ENCODE peak calls at places on chromosomes 12 and 14, in five cellular contexts. H is EH, R is RWPE1, Q is endothelial cell, I is cardiac septum. C is an unnamed sample.

GRCh38 chr14:93674343-93674742 is 113.9 kb downstream of the PRIMA1 start:
- DNase-seq in H (no peak), R (no peak), Q (no peak), I (no peak), C (no peak)

GRCh38 chr12:8127138-8127537 is 3.7 kb downstream of the CLEC4A start:
- DNase-seq in H (no peak), R (no peak), Q (no peak), I (no peak), C (no peak)

GRCh38 chr12:26373606-26374495 is 178.5 kb downstream of the SSPN start:
- DNase-seq in H (no peak), R (peak), Q (no peak), I (no peak), C (no peak)

GRCh38 chr14:24060443-24060842 is 8.6 kb downstream of the CARMIL3 start:
- DNase-seq in H (no peak), R (no peak), Q (no peak), I (no peak), C (no peak)

GRCh38 chr14:105397350-105397931 is 897 bp upstream of the TEX22 start:
- DNase-seq in H (no peak), R (no peak), Q (no peak), I (no peak), C (no peak)

GRCh38 chr14:59208224-59208814 is 19.9 kb downstream of the DAAM1 start:
- DNase-seq in H (peak), R (peak), Q (no peak), I (no peak), C (no peak)

GRCh38 chr12:51897181-51897580 is 9.3 kb downstream of the ANKRD33 start:
- DNase-seq in H (peak), R (no peak), Q (no peak), I (no peak), C (no peak)

GRCh38 chr12:101051901-101052550 is 158.0 kb downstream of the SLC5A8 start:
- DNase-seq in H (peak), R (peak), Q (no peak), I (no peak), C (no peak)

GRCh38 chr12:69821441-69822204 is 3.4 kb upstream of the MYRFL start:
- DNase-seq in H (peak), R (peak), Q (no peak), I (no peak), C (no peak)

GRCh38 chr12:91219511-91219910 is 36.9 kb upstream of the DCN start:
- DNase-seq in H (peak), R (no peak), Q (no peak), I (no peak), C (no peak)

GRCh38 chr12:47311514-47311913 is 231.8 kb upstream of the AMIGO2 start:
- DNase-seq in H (no peak), R (no peak), Q (no peak), I (no peak), C (no peak)

GRCh38 chr14:23186913-23187654 is 3.6 kb upstream of the SLC7A8 start:
- DNase-seq in H (peak), R (peak), Q (peak), I (no peak), C (no peak)

GRCh38 chr12:91948504-91948903 is 197.1 kb downstream of the BTG1 start:
- DNase-seq in H (no peak), R (no peak), Q (no peak), I (no peak), C (no peak)

GRCh38 chr14:23984891-23985607 is 3.7 kb upstream of the DHRS4L2 start:
- DNase-seq in H (peak), R (peak), Q (no peak), I (no peak), C (no peak)

GRCh38 chr14:33728010-33728498 is 222.8 kb downstream of the EGLN3 start:
- DNase-seq in H (no peak), R (no peak), Q (no peak), I (no peak), C (no peak)

GRCh38 chr12:32983968-32984367 is 87.4 kb upstream of the PKP2 start:
- DNase-seq in H (no peak), R (no peak), Q (no peak), I (no peak), C (no peak)

GRCh38 chr14:105864651-105865265 is 338.4 kb downstream of the TMEM121 start:
- DNase-seq in H (no peak), R (no peak), Q (no peak), I (peak), C (no peak)

GRCh38 chr14:74500417-74501134 is 7.0 kb downstream of the ISCA2 start:
- DNase-seq in H (no peak), R (no peak), Q (peak), I (no peak), C (no peak)

GRCh38 chr12:47178014-47178413 is 98.3 kb upstream of the AMIGO2 start:
- DNase-seq in H (no peak), R (no peak), Q (no peak), I (no peak), C (no peak)

GRCh38 chr14:91361236-91361811 is 56.3 kb downstream of the CCDC88C start:
- DNase-seq in H (no peak), R (peak), Q (no peak), I (no peak), C (no peak)

GRCh38 chr14:77062261-77062660 is 33.8 kb upstream of the IRF2BPL start:
- DNase-seq in H (no peak), R (no peak), Q (no peak), I (peak), C (no peak)

GRCh38 chr12:21925296-21925913 is 15.8 kb downstream of the ABCC9 start:
- DNase-seq in H (peak), R (no peak), Q (no peak), I (no peak), C (no peak)

GRCh38 chr12:109020750-109021380 is at the start of gene SVOP:
- DNase-seq in H (peak), R (peak), Q (peak), I (peak), C (peak)

GRCh38 chr12:26987634-26988424 is 26.4 kb downstream of the TM7SF3 start:
- DNase-seq in H (peak), R (no peak), Q (no peak), I (no peak), C (no peak)

GRCh38 chr12:50507930-50508329 is 3.1 kb downstream of the DIP2B start:
- DNase-seq in H (no peak), R (no peak), Q (no peak), I (no peak), C (no peak)

GRCh38 chr14:37569729-37570128 is 25.3 kb downstream of the FOXA1 start:
- DNase-seq in H (no peak), R (no peak), Q (no peak), I (no peak), C (no peak)

GRCh38 chr14:31884776-31885379 is 192.2 kb upstream of the ARHGAP5 start:
- DNase-seq in H (peak), R (peak), Q (no peak), I (no peak), C (no peak)

GRCh38 chr12:1929985-1930815 is 11.7 kb upstream of the CACNA2D4 start:
- DNase-seq in H (no peak), R (no peak), Q (no peak), I (peak), C (no peak)